ENCODE peak calls at places on chromosomes 2 and 18, in seven cellular contexts. U is DMS79; A is iPS-NIHi11; Z is substantia nigra; P is ascending aorta; R is stimulated activated CD8-positive, alpha-beta memory T cell treated with anti-CD3 and anti-CD28 coated beads, Interleukin-7, amount 100 ng/mL, for 4 hours; O is NCI-H345. H is an unnamed sample.

GRCh38 chr18:39835303-39836030 is 2119.6 kb upstream of the PIK3C3 start:
- DNase-seq in P (no peak), U (no peak), R (no peak), Z (no peak), O (no peak), A (no peak), H (no peak)

GRCh38 chr2:39568116-39568515 is 97.6 kb upstream of the TMEM178A start:
- DNase-seq in R (no peak), U (no peak), Z (no peak), A (no peak), O (no peak), P (no peak), H (no peak)

GRCh38 chr2:167816897-167817296 is 430.5 kb downstream of the STK39 start:
- DNase-seq in Z (no peak), U (no peak), P (no peak), R (no peak), A (no peak), O (no peak), H (no peak)

GRCh38 chr18:25737710-25738251 is 352.6 kb downstream of the SS18 start:
- DNase-seq in Z (no peak), U (no peak), R (no peak), P (no peak), A (no peak), O (no peak), H (no peak)

GRCh38 chr2:134443814-134444480 is 190.1 kb downstream of the MGAT5 start:
- DNase-seq in Z (no peak), P (no peak), O (no peak), R (no peak), A (no peak), U (no peak), H (no peak)

GRCh38 chr2:182103531-182103930 is 117.9 kb downstream of the PPP1R1C start:
- DNase-seq in A (no peak), O (no peak), R (no peak), P (no peak), Z (peak; percentile 4), U (no peak), H (no peak)

GRCh38 chr2:193793914-193794313 is 1599.2 kb upstream of the TMEFF2 start:
- DNase-seq in U (no peak), Z (no peak), P (no peak), A (no peak), O (no peak), R (no peak), H (no peak)

GRCh38 chr2:67526283-67526682 is 129.2 kb downstream of the ETAA1 start:
- DNase-seq in U (no peak), O (no peak), Z (no peak), P (no peak), R (no peak), A (no peak), H (no peak)

GRCh38 chr2:85468704-85469349 is 50.3 kb downstream of the SH2D6 start:
- DNase-seq in O (no peak), U (peak; percentile 7), P (no peak), Z (no peak), A (peak; percentile 62), R (no peak), H (no peak)

GRCh38 chr2:160199053-160199452 is 1.0 kb downstream of the ITGB6 start:
- DNase-seq in P (no peak), A (no peak), R (no peak), U (no peak), O (no peak), Z (no peak), H (no peak)